ENCODE peak calls at places on chromosome 5, in nine cellular contexts. R, X, N, E, P, L, T, O and W are unnamed samples.

GRCh38 chr5:138370537-138370936 is 18.1 kb downstream of the KDM3B start:
- DNase-seq in E (no peak), N (no peak), L (no peak), O (no peak), T (no peak), X (peak; percentile 23), P (no peak), R (peak; percentile 9), W (no peak)

GRCh38 chr5:132761321-132762240 is 14.4 kb downstream of the CCNI2 start:
- DNase-seq in L (no peak), R (no peak), X (no peak), O (no peak), N (no peak), P (no peak), E (no peak), T (no peak), W (no peak)

GRCh38 chr5:99379187-99379586 is 450.4 kb upstream of the CHD1 start:
- DNase-seq in L (no peak), O (no peak), N (no peak), T (no peak), X (no peak), R (no peak), P (no peak), E (no peak), W (no peak)

GRCh38 chr5:124747770-124748686 is 1.6 kb upstream of the ZNF608 start:
- DNase-seq in N (no peak), T (no peak), O (no peak), E (no peak), R (no peak), P (peak; percentile 36), X (no peak), L (no peak), W (no peak)

GRCh38 chr5:136816327-136816726 is 451.0 kb upstream of the TRPC7 start:
- DNase-seq in X (no peak), L (no peak), E (no peak), O (no peak), T (no peak), P (no peak), R (no peak), N (no peak), W (no peak)

GRCh38 chr5:6847896-6848295 is 134.7 kb downstream of the TENT4A start:
- DNase-seq in X (no peak), E (no peak), P (no peak), R (no peak), O (no peak), T (no peak), L (no peak), N (no peak), W (no peak)

GRCh38 chr5:67100301-67100700 is 96.3 kb downstream of the CD180 start:
- DNase-seq in L (no peak), T (no peak), N (no peak), E (no peak), O (no peak), X (no peak), P (no peak), R (no peak), W (no peak)

GRCh38 chr5:80987078-80987766 is 27.1 kb downstream of the RASGRF2 start:
- DNase-seq in P (peak; percentile 44), T (no peak), E (no peak), N (no peak), L (no peak), R (no peak), O (no peak), X (no peak), W (no peak)

GRCh38 chr5:36535837-36536236 is 70.6 kb upstream of the SLC1A3 start:
- DNase-seq in N (no peak), T (no peak), L (peak; percentile 25), X (no peak), E (no peak), O (no peak), P (no peak), R (no peak), W (no peak)

GRCh38 chr5:61999371-61999770 is 306.6 kb upstream of the KIF2A start:
- DNase-seq in R (no peak), N (peak; percentile 45), T (no peak), X (no peak), P (no peak), E (no peak), L (no peak), O (no peak), W (no peak)

GRCh38 chr5:106094128-106094726 is 1576.5 kb downstream of the EFNA5 start:
- DNase-seq in P (peak; percentile 43), T (no peak), O (peak; percentile 80), L (no peak), X (peak; percentile 66), R (peak; percentile 50), N (peak; percentile 74), E (no peak), W (no peak)

GRCh38 chr5:146041180-146041789 is 64.1 kb downstream of the PLAC8L1 start:
- DNase-seq in L (no peak), E (no peak), T (no peak), O (no peak), N (no peak), R (no peak), P (peak; percentile 30), X (no peak), W (no peak)

GRCh38 chr5:154653418-154653763 is 101.8 kb upstream of the LARP1 start:
- DNase-seq in X (no peak), L (no peak), E (peak; percentile 81), T (no peak), P (no peak), N (no peak), O (no peak), R (no peak), W (no peak)

GRCh38 chr5:170907758-170908157 is 45.9 kb downstream of the RANBP17 start:
- DNase-seq in P (no peak), E (no peak), X (peak; percentile 24), N (peak; percentile 68), R (peak; percentile 93), O (no peak), L (no peak), T (no peak), W (no peak)

GRCh38 chr5:26847041-26847736 is 191.2 kb downstream of the CDH9 start:
- DNase-seq in N (peak; percentile 47), L (no peak), X (no peak), E (no peak), T (no peak), O (no peak), P (no peak), R (peak; percentile 0), W (peak; percentile 17)

GRCh38 chr5:54524704-54525103 is 7.1 kb downstream of the SNX18 start:
- DNase-seq in P (no peak), R (peak; percentile 65), X (no peak), L (no peak), N (no peak), O (no peak), E (peak; percentile 80), T (no peak), W (no peak)

GRCh38 chr5:65261499-65261898 is 220.2 kb downstream of the ADAMTS6 start:
- DNase-seq in P (no peak), N (peak; percentile 6), R (peak; percentile 8), O (no peak), X (no peak), L (no peak), E (no peak), T (no peak), W (no peak)

GRCh38 chr5:4906821-4907220 is 233.3 kb upstream of the ADAMTS16 start:
- DNase-seq in N (no peak), T (no peak), E (no peak), P (no peak), L (no peak), X (no peak), O (no peak), R (no peak), W (no peak)

GRCh38 chr5:177303121-177303924 is at the start of the genes PRELID1 and RAB24:
- DNase-seq in N (peak; percentile 73), P (peak; percentile 81), O (peak; percentile 86), E (peak; percentile 97), L (peak; percentile 90), T (peak; percentile 87), X (peak; percentile 49), R (peak; percentile 83), W (peak; percentile 91)

GRCh38 chr5:99721487-99721886 is 792.7 kb upstream of the CHD1 start:
- DNase-seq in N (no peak), R (no peak), P (no peak), T (no peak), X (no peak), O (no peak), E (no peak), L (no peak), W (no peak)

GRCh38 chr5:174560861-174561260 is 163.5 kb upstream of the MSX2 start:
- DNase-seq in X (no peak), N (no peak), E (no peak), O (no peak), L (no peak), R (peak; percentile 18), T (no peak), P (no peak), W (no peak)

GRCh38 chr5:115979203-115979602 is 16.9 kb downstream of the LVRN start:
- DNase-seq in L (no peak), P (no peak), O (no peak), E (no peak), R (no peak), X (no peak), N (no peak), T (no peak), W (no peak)

GRCh38 chr5:139378941-139379361 is 4.1 kb downstream of the SLC23A1 start:
- DNase-seq in X (no peak), P (no peak), O (no peak), E (peak; percentile 25), T (no peak), N (no peak), L (no peak), R (no peak), W (no peak)

GRCh38 chr5:29077451-29077850 is 2039.1 kb upstream of the CDH9 start:
- DNase-seq in L (no peak), E (no peak), O (no peak), X (no peak), P (no peak), R (peak; percentile 3), N (peak; percentile 76), T (no peak), W (no peak)

GRCh38 chr5:93249651-93250289 is 331.2 kb downstream of the NR2F1-AS1 start:
- DNase-seq in X (no peak), P (no peak), R (peak; percentile 76), N (peak; percentile 13), O (no peak), L (peak; percentile 7), T (no peak), E (peak; percentile 53), W (no peak)

GRCh38 chr5:151448038-151448985 is 909 bp downstream of the SLC36A1 start:
- DNase-seq in O (peak; percentile 21), E (peak; percentile 86), P (no peak), T (peak; percentile 20), N (peak; percentile 18), R (no peak), L (peak; percentile 4), X (no peak), W (peak; percentile 35)

GRCh38 chr5:35185518-35185917 is 44.8 kb downstream of the PRLR start:
- DNase-seq in X (no peak), P (no peak), T (no peak), E (no peak), O (no peak), R (no peak), N (no peak), L (no peak), W (no peak)

GRCh38 chr5:169805527-169805934 is 168.5 kb downstream of the DOCK2 start:
- DNase-seq in L (peak; percentile 5), N (no peak), R (no peak), O (no peak), T (peak; percentile 16), E (no peak), X (no peak), P (no peak), W (no peak)

GRCh38 chr5:172283862-172284274 is 304 bp upstream of the UBTD2 start:
- DNase-seq in T (peak; percentile 77), X (peak; percentile 75), P (peak; percentile 79), N (peak; percentile 20), E (peak; percentile 94), L (peak; percentile 78), O (peak; percentile 54), R (peak; percentile 65), W (peak; percentile 88)

GRCh38 chr5:41503860-41504259 is 6.5 kb downstream of the PLCXD3 start:
- DNase-seq in L (no peak), E (no peak), X (no peak), R (no peak), N (no peak), P (no peak), O (no peak), T (no peak), W (no peak)

GRCh38 chr5:136802382-136802781 is 437.0 kb upstream of the TRPC7 start:
- DNase-seq in N (peak; percentile 32), P (peak; percentile 21), E (no peak), T (no peak), R (no peak), O (no peak), L (no peak), X (no peak), W (no peak)